ENCODE peak calls at places on chromosomes 12 and 14, in eight cellular contexts. H is lower lobe of right lung, C is mammary epithelial cell, N is hepatocyte, I is left ventricle myocardium inferior, O is A673, E is body of pancreas, U is BE2C. J is an unnamed sample.

GRCh38 chr14:96783306-96784224 is 13.6 kb upstream of the VRK1 start:
- DNase-seq in U (no peak), H (no peak), I (no peak), O (no peak), C (peak; percentile 75), E (no peak), N (no peak), J (no peak)

GRCh38 chr12:100566887-100567637 is 6.4 kb upstream of the GAS2L3 start:
- DNase-seq in I (no peak), N (no peak), U (no peak), E (no peak), O (no peak), C (peak; percentile 12), H (no peak), J (peak; percentile 27)

GRCh38 chr12:55935742-55936151 is 4.8 kb downstream of the DGKA start:
- DNase-seq in I (peak; percentile 54), N (no peak), E (no peak), U (no peak), O (no peak), H (peak; percentile 47), C (no peak), J (peak; percentile 56)

GRCh38 chr12:54935235-54935951 is 49.2 kb downstream of the TESPA1 start:
- DNase-seq in H (no peak), N (peak; percentile 49), O (peak; percentile 19), E (no peak), U (no peak), C (peak; percentile 96), I (no peak), J (no peak)

GRCh38 chr12:69096669-69097364 is 142.6 kb upstream of the CPSF6 start:
- DNase-seq in U (no peak), E (no peak), C (peak; percentile 21), N (no peak), H (no peak), O (peak; percentile 82), I (no peak), J (no peak)

GRCh38 chr12:14373202-14373601 is 7.7 kb downstream of the ATF7IP start:
- DNase-seq in I (no peak), E (no peak), H (no peak), O (no peak), N (no peak), U (no peak), C (peak; percentile 83), J (no peak)

GRCh38 chr12:54371328-54372112 is 7.2 kb upstream of the GPR84 start:
- DNase-seq in E (no peak), I (peak; percentile 79), U (peak; percentile 93), H (no peak), C (no peak), N (no peak), O (peak; percentile 52), J (peak; percentile 70)

GRCh38 chr12:28987538-28988383 is 161.3 kb upstream of the FAR2 start:
- DNase-seq in O (no peak), N (peak; percentile 7), I (no peak), U (peak; percentile 67), H (no peak), E (no peak), C (no peak), J (no peak)

GRCh38 chr12:113299619-113300237 is 35.2 kb downstream of the SLC8B1 start:
- DNase-seq in C (peak; percentile 84), N (peak; percentile 88), I (peak; percentile 72), O (peak; percentile 32), E (peak; percentile 46), H (peak; percentile 84), U (peak; percentile 47), J (peak; percentile 41)

GRCh38 chr12:110467847-110468211 is 228 bp downstream of the GPN3 start:
- DNase-seq in E (no peak), U (no peak), N (no peak), O (no peak), I (no peak), H (no peak), C (no peak), J (no peak)

GRCh38 chr14:50530794-50531193 is 1.6 kb downstream of the MAP4K5 start:
- DNase-seq in O (no peak), E (no peak), C (peak; percentile 10), U (no peak), N (no peak), H (no peak), I (no peak), J (no peak)

GRCh38 chr14:100322138-100322957 is 791 bp upstream of the SLC25A47 start:
- DNase-seq in O (no peak), N (no peak), E (no peak), C (no peak), H (no peak), I (no peak), U (no peak), J (no peak)

GRCh38 chr12:111457577-111457976 is 51.9 kb downstream of the SH2B3 start:
- DNase-seq in O (no peak), H (no peak), N (no peak), U (no peak), C (no peak), E (no peak), I (no peak), J (no peak)

GRCh38 chr14:90495357-90496276 is 98.8 kb downstream of the CALM1 start:
- DNase-seq in E (peak; percentile 55), U (no peak), H (no peak), O (peak; percentile 79), C (peak; percentile 51), I (no peak), N (peak; percentile 90), J (peak; percentile 73)

GRCh38 chr12:117076410-117077372 is 22.5 kb downstream of the TESC start:
- DNase-seq in O (peak; percentile 25), N (no peak), I (no peak), C (no peak), H (no peak), E (no peak), U (no peak), J (peak; percentile 39)

GRCh38 chr12:28866296-28866695 is 282.8 kb upstream of the FAR2 start:
- DNase-seq in H (no peak), E (no peak), I (no peak), O (no peak), N (no peak), U (no peak), C (no peak), J (no peak)

GRCh38 chr14:74583689-74584434 is 28.2 kb downstream of the LTBP2 start:
- DNase-seq in I (no peak), C (peak; percentile 92), O (no peak), N (peak; percentile 55), U (no peak), H (no peak), E (no peak), J (no peak)

GRCh38 chr12:128592345-128592744 is 231.4 kb downstream of the SLC15A4 start:
- DNase-seq in O (peak; percentile 71), H (no peak), U (no peak), N (no peak), C (no peak), E (no peak), I (no peak), J (no peak)

GRCh38 chr12:98735821-98736220 is 90.7 kb downstream of the APAF1 start:
- DNase-seq in I (no peak), N (no peak), C (no peak), E (no peak), U (no peak), H (no peak), O (no peak), J (no peak)

GRCh38 chr14:54048736-54049135 is 92.1 kb upstream of the BMP4 start:
- DNase-seq in H (no peak), C (no peak), O (no peak), N (no peak), I (no peak), E (no peak), U (no peak), J (no peak)

GRCh38 chr12:53292441-53292840 is 2.9 kb upstream of the PFDN5 start:
- DNase-seq in I (no peak), N (no peak), U (no peak), C (no peak), O (no peak), H (no peak), E (no peak), J (no peak)

GRCh38 chr14:104199266-104199665 is 60.9 kb downstream of the KIF26A start:
- DNase-seq in U (no peak), I (no peak), E (no peak), O (no peak), H (no peak), N (no peak), C (no peak), J (no peak)

GRCh38 chr12:49889361-49890095 is 14.2 kb downstream of the FAIM2 start:
- DNase-seq in C (no peak), O (no peak), E (no peak), I (no peak), H (no peak), N (no peak), U (peak; percentile 34), J (no peak)
- H3K4me3 ChIP-seq in C (no peak overlapping the region), O (no peak overlapping the region), E (no peak overlapping the region), I (no peak overlapping the region), H (no peak overlapping the region), N (no peak overlapping the region), U (no peak overlapping the region), J (no peak overlapping the region)

GRCh38 chr12:71969330-71969729 is 30.7 kb downstream of the TPH2 start:
- DNase-seq in C (no peak), I (no peak), E (no peak), O (no peak), N (no peak), U (no peak), H (no peak), J (no peak)
- TF ChIP-seq CTCF in C (no peak), I (no peak), E (no peak), O (no peak), N (no peak), U (no peak), H (no peak), J (no peak)

GRCh38 chr12:51244269-51244668 is 5.6 kb downstream of the DAZAP2 start:
- DNase-seq in E (no peak), I (no peak), C (no peak), H (no peak), U (no peak), N (no peak), O (no peak), J (no peak)
- H3K4me1 ChIP-seq in E (peaks cover 33% of the 10 kb centered on the region), I (peaks cover 67% of the 10 kb centered on the region), C (peaks cover 15% of the 10 kb centered on the region), H (peaks cover 67% of the 10 kb centered on the region), U (peaks cover 6% of the 10 kb centered on the region), N (peaks cover 9% of the 10 kb centered on the region), O (peaks cover 35% of the 10 kb centered on the region), J (peaks cover 44% of the 10 kb centered on the region)

DNA sequence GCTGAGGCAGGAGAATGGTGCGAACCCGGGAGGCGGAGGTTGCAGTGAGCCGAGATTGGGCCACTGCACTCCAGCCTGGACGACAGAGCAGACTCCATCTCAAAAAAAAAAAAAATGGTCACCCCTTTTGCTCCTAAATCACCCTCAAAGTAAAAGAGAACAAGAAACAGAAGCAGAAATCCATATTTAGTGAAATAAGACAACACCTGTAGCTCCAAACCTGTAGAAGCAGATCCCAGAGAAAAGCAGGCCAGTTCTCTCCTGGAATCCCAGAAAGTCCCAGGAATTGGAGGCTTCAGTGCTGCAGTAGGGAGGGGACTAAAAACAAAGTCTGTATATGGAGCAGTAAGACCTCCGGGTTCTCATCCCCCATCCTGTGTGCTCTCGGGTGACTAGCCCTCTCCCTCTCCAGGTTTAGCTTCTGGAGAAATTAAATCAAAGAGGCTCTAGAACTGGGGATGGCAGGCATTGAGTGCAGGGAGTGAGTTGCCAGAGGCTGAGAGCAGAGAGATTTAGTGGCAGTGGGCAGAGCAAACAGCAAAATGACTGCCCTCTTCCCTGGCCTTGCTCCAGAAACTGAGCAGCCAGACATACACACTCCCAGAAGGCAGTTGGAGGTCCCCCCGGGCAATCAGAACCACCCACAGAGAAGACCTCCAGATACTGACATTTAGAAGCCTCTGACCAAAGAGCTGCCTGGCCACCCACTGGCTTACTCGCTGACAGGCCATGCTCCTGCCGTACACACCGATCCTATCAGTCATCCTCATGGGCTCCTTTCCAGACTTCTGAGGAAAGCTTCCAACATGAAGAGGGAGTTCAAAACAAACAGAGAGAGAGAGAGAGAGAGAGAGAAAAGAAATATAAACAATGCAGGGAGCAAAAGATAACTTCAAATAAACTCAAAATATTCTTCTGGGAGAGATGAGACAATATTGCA is 6.3 kb upstream of the MLXIP start:
- DNase-seq in H (no peak), E (peak; percentile 44), O (peak; percentile 39), I (peak; percentile 46), C (peak; percentile 80), U (peak; percentile 94), N (peak; percentile 69), J (peak; percentile 80)
- H3K4me3 ChIP-seq in H (no peak overlapping the region), E (no peak overlapping the region), O (no peak overlapping the region), I (peak overlapping the region; percentile 25), C (no peak overlapping the region), U (peak overlapping the region; percentile 15), N (no peak overlapping the region), J (no peak overlapping the region)

J was measured in heart right ventricle.